ENCODE peak calls at places on chromosome 5, in six cellular contexts. One of them, this sample, is unnamed.

GRCh38 chr5:22835630-22836029 is 17.5 kb downstream of the CDH12 start:
- DNase-seq in Panc1: peak
- DNase-seq in prostate gland: no peak
- DNase-seq in endothelial cell of umbilical vein: no peak
- DNase-seq in breast epithelium: no peak
- DNase-seq in stomach: no peak
- DNase-seq in this sample: no peak

GRCh38 chr5:174840435-174840834 is 116.1 kb downstream of the MSX2 start:
- DNase-seq in endothelial cell of umbilical vein: no peak
- DNase-seq in prostate gland: no peak
- DNase-seq in breast epithelium: no peak
- DNase-seq in Panc1: no peak
- DNase-seq in stomach: no peak
- DNase-seq in this sample: no peak

GRCh38 chr5:163890211-163890610 is 384.8 kb downstream of the MAT2B start:
- DNase-seq in breast epithelium: no peak
- DNase-seq in prostate gland: no peak
- DNase-seq in endothelial cell of umbilical vein: no peak
- DNase-seq in stomach: no peak
- DNase-seq in Panc1: no peak
- DNase-seq in this sample: no peak

GRCh38 chr5:133831506-133832224 is 136.8 kb downstream of the C5orf15 start:
- DNase-seq in Panc1: no peak
- DNase-seq in endothelial cell of umbilical vein: peak
- DNase-seq in prostate gland: no peak
- DNase-seq in breast epithelium: no peak
- DNase-seq in stomach: no peak
- DNase-seq in this sample: no peak

GRCh38 chr5:115586525-115587146 is 15.6 kb downstream of the TICAM2 start:
- DNase-seq in stomach: no peak
- DNase-seq in prostate gland: no peak
- DNase-seq in Panc1: no peak
- DNase-seq in endothelial cell of umbilical vein: peak
- DNase-seq in breast epithelium: no peak
- DNase-seq in this sample: peak

GRCh38 chr5:142845954-142846398 is 75.8 kb downstream of the ARHGAP26 start:
- DNase-seq in endothelial cell of umbilical vein: no peak
- DNase-seq in Panc1: no peak
- DNase-seq in breast epithelium: no peak
- DNase-seq in prostate gland: no peak
- DNase-seq in stomach: peak
- DNase-seq in this sample: no peak

GRCh38 chr5:33772276-33772990 is 119.4 kb downstream of the ADAMTS12 start:
- DNase-seq in stomach: no peak
- DNase-seq in endothelial cell of umbilical vein: no peak
- DNase-seq in breast epithelium: no peak
- DNase-seq in Panc1: no peak
- DNase-seq in prostate gland: no peak
- DNase-seq in this sample: no peak

GRCh38 chr5:17118631-17119030 is 98.8 kb upstream of the BASP1 start:
- DNase-seq in Panc1: peak
- DNase-seq in stomach: peak
- DNase-seq in endothelial cell of umbilical vein: peak
- DNase-seq in prostate gland: no peak
- DNase-seq in breast epithelium: no peak
- DNase-seq in this sample: peak

GRCh38 chr5:56112526-56113121 is 117.9 kb upstream of the IL6ST start:
- DNase-seq in Panc1: no peak
- DNase-seq in stomach: no peak
- DNase-seq in breast epithelium: no peak
- DNase-seq in prostate gland: peak
- DNase-seq in endothelial cell of umbilical vein: no peak
- DNase-seq in this sample: no peak

GRCh38 chr5:82100303-82101077 is 128.7 kb downstream of the ATG10 start:
- DNase-seq in Panc1: no peak
- DNase-seq in stomach: no peak
- DNase-seq in breast epithelium: no peak
- DNase-seq in endothelial cell of umbilical vein: no peak
- DNase-seq in prostate gland: no peak
- DNase-seq in this sample: no peak

GRCh38 chr5:20300110-20300509 is 312.1 kb upstream of the CDH18 start:
- DNase-seq in stomach: no peak
- DNase-seq in breast epithelium: no peak
- DNase-seq in prostate gland: no peak
- DNase-seq in Panc1: no peak
- DNase-seq in endothelial cell of umbilical vein: no peak
- DNase-seq in this sample: no peak

GRCh38 chr5:152378730-152379129 is 26.3 kb downstream of the NMUR2 start:
- DNase-seq in prostate gland: no peak
- DNase-seq in endothelial cell of umbilical vein: no peak
- DNase-seq in Panc1: no peak
- DNase-seq in stomach: no peak
- DNase-seq in breast epithelium: no peak
- DNase-seq in this sample: no peak

GRCh38 chr5:95812100-95812472 is 10.4 kb downstream of the GLRX start:
- DNase-seq in breast epithelium: no peak
- DNase-seq in Panc1: no peak
- DNase-seq in stomach: no peak
- DNase-seq in endothelial cell of umbilical vein: no peak
- DNase-seq in prostate gland: no peak
- DNase-seq in this sample: peak

GRCh38 chr5:170534177-170534576 is 30.4 kb downstream of the KCNIP1 start:
- DNase-seq in endothelial cell of umbilical vein: no peak
- DNase-seq in Panc1: no peak
- DNase-seq in prostate gland: peak
- DNase-seq in stomach: no peak
- DNase-seq in breast epithelium: no peak
- DNase-seq in this sample: no peak

DNA sequence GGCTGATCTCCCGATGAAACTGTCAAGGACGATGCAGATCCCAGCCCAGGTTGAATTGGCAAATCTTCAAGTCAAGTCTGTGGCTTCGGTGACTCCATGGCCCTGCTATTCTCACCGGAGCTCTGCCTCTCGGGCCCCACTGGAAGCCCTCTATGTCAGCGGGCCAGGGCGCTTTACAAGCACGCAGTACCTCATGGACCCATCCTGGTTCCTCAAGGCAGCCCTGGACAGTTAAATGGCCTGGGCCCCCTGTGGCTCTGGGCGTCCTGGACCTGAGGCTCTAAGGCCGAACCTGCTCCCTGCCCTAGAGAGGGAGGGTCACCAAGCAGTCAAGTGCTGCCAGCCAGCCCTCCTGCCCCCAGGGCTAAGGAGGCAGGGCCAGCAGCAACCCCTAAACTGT is 45.3 kb downstream of the STC2 start:
- DNase-seq in Panc1: no peak
- DNase-seq in stomach: no peak
- DNase-seq in prostate gland: no peak
- DNase-seq in endothelial cell of umbilical vein: no peak
- DNase-seq in breast epithelium: no peak
- DNase-seq in this sample: no peak
- H3K4me3 ChIP-seq in Panc1: no peak
- H3K4me3 ChIP-seq in stomach: no peak
- H3K4me3 ChIP-seq in prostate gland: no peak
- H3K4me3 ChIP-seq in endothelial cell of umbilical vein: no peak
- H3K4me3 ChIP-seq in breast epithelium: no peak
- H3K4me3 ChIP-seq in this sample: no peak

GRCh38 chr5:67262202-67262601 is 65.6 kb upstream of the CD180 start:
- DNase-seq in Panc1: no peak
- DNase-seq in breast epithelium: no peak
- DNase-seq in prostate gland: no peak
- DNase-seq in endothelial cell of umbilical vein: no peak
- DNase-seq in stomach: no peak
- DNase-seq in this sample: no peak

GRCh38 chr5:67255881-67256280 is 59.3 kb upstream of the CD180 start:
- DNase-seq in stomach: no peak
- DNase-seq in prostate gland: no peak
- DNase-seq in Panc1: no peak
- DNase-seq in breast epithelium: no peak
- DNase-seq in endothelial cell of umbilical vein: no peak
- DNase-seq in this sample: no peak

GRCh38 chr5:67257063-67257462 is 60.5 kb upstream of the CD180 start:
- DNase-seq in stomach: no peak
- DNase-seq in endothelial cell of umbilical vein: no peak
- DNase-seq in breast epithelium: no peak
- DNase-seq in Panc1: no peak
- DNase-seq in prostate gland: no peak
- DNase-seq in this sample: no peak

GRCh38 chr5:67253911-67254310 is 57.3 kb upstream of the CD180 start:
- DNase-seq in stomach: no peak
- DNase-seq in endothelial cell of umbilical vein: no peak
- DNase-seq in breast epithelium: no peak
- DNase-seq in prostate gland: no peak
- DNase-seq in Panc1: no peak
- DNase-seq in this sample: no peak

DNA sequence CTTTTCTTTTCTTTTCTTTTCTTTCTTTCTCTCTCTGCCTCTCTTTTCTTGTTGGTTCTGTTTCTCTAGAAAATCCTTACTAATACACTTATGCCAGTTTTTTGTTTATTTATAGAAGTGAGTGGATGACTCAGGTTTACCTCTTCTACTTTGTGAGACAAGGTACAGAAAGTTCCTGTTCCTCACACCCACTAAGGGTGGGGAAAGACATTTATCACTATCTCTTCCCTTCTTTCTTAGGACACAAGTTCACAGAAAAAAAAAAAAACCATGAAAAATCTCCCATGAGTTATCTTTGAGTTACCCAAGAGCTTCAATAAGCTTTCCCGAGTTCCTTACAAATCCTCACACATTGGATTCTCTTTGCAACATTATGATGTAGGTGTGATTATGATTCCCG is 60.9 kb upstream of the CD180 start:
- DNase-seq in prostate gland: no peak
- DNase-seq in breast epithelium: no peak
- DNase-seq in Panc1: no peak
- DNase-seq in stomach: no peak
- DNase-seq in endothelial cell of umbilical vein: no peak
- DNase-seq in this sample: no peak
- TF ChIP-seq POLR2AphosphoS5 in prostate gland: peak
- TF ChIP-seq POLR2AphosphoS5 in breast epithelium: no peak
- TF ChIP-seq POLR2AphosphoS5 in Panc1: no peak
- TF ChIP-seq POLR2AphosphoS5 in stomach: no peak
- TF ChIP-seq POLR2AphosphoS5 in endothelial cell of umbilical vein: no peak
- TF ChIP-seq POLR2AphosphoS5 in this sample: no peak

DNA sequence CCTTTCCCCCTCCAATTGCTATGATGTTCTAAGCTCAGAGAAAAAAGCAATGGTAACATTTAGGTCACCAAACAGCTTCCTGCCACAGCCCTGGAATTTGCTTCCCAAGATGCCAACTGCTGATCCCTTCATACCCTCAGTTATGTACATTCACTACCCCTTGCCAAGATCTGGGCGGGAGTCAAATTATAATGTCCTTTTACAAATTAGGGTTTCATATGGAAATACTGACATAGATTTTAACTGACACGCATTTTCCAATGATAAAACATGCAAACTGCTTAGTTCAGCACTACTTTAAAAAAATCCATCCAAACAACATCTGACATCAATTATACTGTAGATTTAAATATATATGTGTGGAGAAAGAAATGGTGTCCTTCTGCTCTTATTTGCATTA is 5.0 kb downstream of the LOX start:
- DNase-seq in prostate gland: no peak
- DNase-seq in breast epithelium: no peak
- DNase-seq in Panc1: no peak
- DNase-seq in endothelial cell of umbilical vein: no peak
- DNase-seq in stomach: no peak
- DNase-seq in this sample: no peak
- H3K4me3 ChIP-seq in prostate gland: no peak
- H3K4me3 ChIP-seq in breast epithelium: no peak
- H3K4me3 ChIP-seq in Panc1: no peak
- H3K4me3 ChIP-seq in endothelial cell of umbilical vein: no peak
- H3K4me3 ChIP-seq in stomach: no peak
- H3K4me3 ChIP-seq in this sample: no peak

GRCh38 chr5:160472482-160472881 is 50.8 kb downstream of the PTTG1 start:
- DNase-seq in stomach: no peak
- DNase-seq in breast epithelium: no peak
- DNase-seq in prostate gland: no peak
- DNase-seq in Panc1: no peak
- DNase-seq in endothelial cell of umbilical vein: no peak
- DNase-seq in this sample: no peak

GRCh38 chr5:160470437-160471341 is 49.0 kb downstream of the PTTG1 start:
- DNase-seq in breast epithelium: no peak
- DNase-seq in prostate gland: peak
- DNase-seq in endothelial cell of umbilical vein: peak
- DNase-seq in Panc1: no peak
- DNase-seq in stomach: peak
- DNase-seq in this sample: no peak

GRCh38 chr5:160475864-160476438 is 54.3 kb downstream of the PTTG1 start:
- DNase-seq in stomach: no peak
- DNase-seq in prostate gland: no peak
- DNase-seq in breast epithelium: no peak
- DNase-seq in Panc1: no peak
- DNase-seq in endothelial cell of umbilical vein: no peak
- DNase-seq in this sample: no peak

GRCh38 chr5:160471761-160472160 is 50.1 kb downstream of the PTTG1 start:
- DNase-seq in Panc1: no peak
- DNase-seq in breast epithelium: no peak
- DNase-seq in endothelial cell of umbilical vein: no peak
- DNase-seq in stomach: no peak
- DNase-seq in prostate gland: no peak
- DNase-seq in this sample: no peak

DNA sequence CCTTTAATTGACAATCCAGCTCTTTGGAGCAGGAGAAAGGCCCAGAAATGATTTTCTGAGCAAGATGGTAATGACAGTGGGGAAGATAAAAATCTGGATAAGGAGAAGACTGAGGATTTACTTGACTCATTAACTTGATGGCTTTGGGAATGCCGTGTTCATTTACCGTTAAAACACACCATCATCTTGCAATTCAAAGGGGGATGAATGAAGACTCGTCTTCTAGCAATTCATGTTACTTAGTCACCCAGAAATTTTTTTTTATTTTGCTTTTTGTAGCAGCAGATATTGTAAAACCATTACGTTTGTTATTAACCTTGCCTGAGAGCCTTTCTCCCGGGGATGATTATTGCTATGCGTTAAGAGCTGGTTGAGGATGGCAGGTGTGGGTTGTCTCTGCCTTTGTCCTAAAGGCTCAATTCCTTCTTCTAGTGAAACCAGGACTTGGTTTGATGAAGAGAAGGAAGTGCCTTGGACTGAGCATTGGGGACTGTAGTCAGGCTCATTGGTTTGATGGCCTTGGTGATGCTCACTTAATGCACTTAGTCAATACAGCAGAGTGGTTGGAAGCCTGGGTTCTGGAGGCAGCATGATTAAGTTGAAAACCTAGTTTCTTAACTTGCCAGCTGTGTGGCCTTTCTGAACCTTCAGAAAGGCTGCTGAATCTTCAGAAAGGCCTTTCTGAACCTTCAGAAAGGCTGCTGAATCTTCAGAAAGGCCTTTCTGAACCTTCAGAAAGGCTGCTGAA is 52.3 kb downstream of the PTTG1 start:
- DNase-seq in breast epithelium: no peak
- DNase-seq in endothelial cell of umbilical vein: no peak
- DNase-seq in stomach: no peak
- DNase-seq in prostate gland: no peak
- DNase-seq in Panc1: no peak
- DNase-seq in this sample: no peak
- TF ChIP-seq POLR2AphosphoS5 in breast epithelium: no peak
- TF ChIP-seq POLR2AphosphoS5 in endothelial cell of umbilical vein: no peak
- TF ChIP-seq POLR2AphosphoS5 in stomach: no peak
- TF ChIP-seq POLR2AphosphoS5 in prostate gland: no peak
- TF ChIP-seq POLR2AphosphoS5 in Panc1: no peak
- TF ChIP-seq POLR2AphosphoS5 in this sample: no peak

This sample was measured in SK-N-SH.